ENCODE peak calls at places on chromosome 14, in nine cellular contexts. I, H, Z, F, K, A, R, C and Y are unnamed samples.

GRCh38 chr14:73422515-73422914 is 35.8 kb downstream of the NUMB start:
- DNase-seq in R (no peak), H (no peak), F (no peak), A (no peak), C (no peak), I (no peak), K (no peak), Z (no peak), Y (no peak)

GRCh38 chr14:56554301-56554700 is 25.3 kb upstream of the TMEM260 start:
- DNase-seq in R (no peak), A (no peak), K (no peak), F (no peak), Z (no peak), H (no peak), C (no peak), I (no peak), Y (no peak)

GRCh38 chr14:51386983-51387730 is 147.1 kb downstream of the TMX1 start:
- DNase-seq in C (no peak), A (no peak), F (no peak), H (no peak), I (no peak), Z (no peak), K (no peak), R (no peak), Y (no peak)

GRCh38 chr14:76837524-76837923 is 11.3 kb downstream of the LRRC74A start:
- DNase-seq in A (no peak), Z (no peak), I (no peak), K (peak; percentile 56), H (no peak), F (no peak), C (no peak), R (no peak), Y (no peak)

GRCh38 chr14:92494512-92494911 is 19.1 kb upstream of the RIN3 start:
- DNase-seq in K (no peak), R (no peak), F (no peak), H (no peak), Z (no peak), A (no peak), I (no peak), C (no peak), Y (no peak)

GRCh38 chr14:103014466-103015319 is 42.7 kb downstream of the CDC42BPB start:
- DNase-seq in C (no peak), R (no peak), Z (no peak), A (no peak), H (no peak), I (no peak), F (no peak), K (peak; percentile 70), Y (no peak)

GRCh38 chr14:99273025-99273723 is 1.2 kb upstream of the BCL11B start:
- DNase-seq in R (peak; percentile 63), A (no peak), H (peak; percentile 43), C (no peak), F (no peak), I (no peak), K (peak; percentile 68), Z (no peak), Y (no peak)

GRCh38 chr14:78970677-78971076 is 800.5 kb downstream of the NRXN3 start:
- DNase-seq in K (peak; percentile 31), R (no peak), H (no peak), I (no peak), Z (no peak), F (no peak), A (no peak), C (peak; percentile 19), Y (no peak)

GRCh38 chr14:95953111-95953724 is 76.6 kb downstream of the TUNAR start:
- DNase-seq in R (no peak), F (no peak), H (no peak), Z (no peak), A (no peak), I (no peak), K (peak; percentile 89), C (no peak), Y (no peak)

GRCh38 chr14:89771251-89771650 is 183.3 kb downstream of the EFCAB11 start:
- DNase-seq in Z (no peak), I (no peak), F (no peak), C (peak; percentile 23), H (no peak), K (no peak), R (no peak), A (no peak), Y (no peak)

GRCh38 chr14:80496090-80496489 is 284.8 kb upstream of the DIO2 start:
- DNase-seq in I (no peak), A (no peak), H (no peak), Z (no peak), F (no peak), C (no peak), R (no peak), K (no peak), Y (no peak)

GRCh38 chr14:80493620-80494019 is 282.3 kb upstream of the DIO2 start:
- DNase-seq in R (no peak), I (no peak), Z (no peak), A (no peak), F (no peak), C (no peak), H (no peak), K (no peak), Y (no peak)

GRCh38 chr14:80494769-80495168 is 283.5 kb upstream of the DIO2 start:
- DNase-seq in F (no peak), I (no peak), K (no peak), C (no peak), H (no peak), Z (no peak), A (no peak), R (no peak), Y (no peak)

DNA sequence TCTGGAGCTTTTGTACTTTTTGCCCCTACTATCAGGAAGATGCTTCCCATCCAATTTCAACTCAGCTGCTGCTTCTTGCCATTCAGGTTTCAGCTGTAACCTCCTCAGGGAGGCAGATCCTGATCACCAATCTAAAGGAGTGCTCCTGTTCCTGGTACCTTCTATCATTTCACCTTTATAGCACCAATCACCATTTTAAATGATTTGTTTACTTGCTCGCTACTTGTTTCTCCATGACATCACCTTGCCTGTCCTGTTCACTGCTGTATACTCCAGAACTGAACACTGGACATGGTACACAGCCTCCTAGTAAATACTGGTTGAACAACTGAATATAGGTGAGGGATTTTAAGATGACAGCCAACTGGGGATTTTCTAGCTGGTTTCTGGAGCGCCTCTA is 287.2 kb upstream of the DIO2 start:
- DNase-seq in I (no peak), K (no peak), R (no peak), H (no peak), C (no peak), F (no peak), A (no peak), Z (no peak), Y (no peak)
- H3K27ac ChIP-seq in I (no peak overlapping the region), K (no peak overlapping the region), R (no peak overlapping the region), H (no peak overlapping the region), C (no peak overlapping the region), F (no peak overlapping the region), A (no peak overlapping the region), Z (no peak overlapping the region), Y (no peak overlapping the region)

DNA sequence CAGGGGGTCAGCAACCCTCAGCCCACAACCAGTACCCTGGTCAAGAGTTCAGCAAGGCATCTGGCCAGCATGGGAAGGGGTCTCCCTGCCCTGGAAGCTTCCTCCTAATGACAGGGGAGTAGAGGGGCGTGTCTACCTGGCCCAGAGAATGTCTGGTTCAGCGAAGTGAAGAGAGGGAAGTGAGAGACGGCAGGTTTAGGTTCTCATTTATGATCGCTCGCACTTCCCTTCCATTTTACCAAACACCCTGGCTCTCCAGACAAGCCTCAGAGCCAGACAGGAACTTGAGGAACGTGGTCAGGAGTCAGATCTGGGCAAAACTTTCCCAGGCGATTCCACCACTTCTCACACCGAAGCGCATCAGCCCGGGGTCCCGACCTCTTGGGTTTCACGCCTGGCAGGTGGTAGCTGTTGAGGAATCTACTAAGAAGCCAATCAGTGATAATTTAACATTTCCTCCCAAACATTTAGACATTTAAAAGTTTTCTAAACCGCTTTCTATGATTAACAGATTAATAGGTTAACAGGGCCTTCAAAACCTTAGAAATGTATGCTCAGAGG is 21.3 kb downstream of the ACTN1 start:
- DNase-seq in A (no peak), K (no peak), Z (no peak), I (no peak), C (no peak), H (no peak), F (no peak), R (no peak), Y (no peak)
- H3K4me3 ChIP-seq in A (no peak overlapping the region), K (no peak overlapping the region), Z (no peak overlapping the region), I (no peak overlapping the region), C (no peak overlapping the region), H (no peak overlapping the region), F (no peak overlapping the region), R (no peak overlapping the region), Y (no peak overlapping the region)

GRCh38 chr14:42424501-42424900 is 817.8 kb downstream of the LRFN5 start:
- DNase-seq in I (no peak), C (no peak), A (no peak), R (no peak), K (no peak), Z (no peak), H (no peak), F (no peak), Y (no peak)
- H3K9me3 ChIP-seq in I (no peaks in the 10 kb centered on the region), C (no peaks in the 10 kb centered on the region), A (no peaks in the 10 kb centered on the region), R (no peaks in the 10 kb centered on the region), K (no peaks in the 10 kb centered on the region), Z (no peaks in the 10 kb centered on the region), H (no peaks in the 10 kb centered on the region), F (no peaks in the 10 kb centered on the region), Y (no peaks in the 10 kb centered on the region)

GRCh38 chr14:21086908-21087293 is 11.6 kb downstream of the ZNF219 start:
- DNase-seq in K (no peak), I (no peak), Z (no peak), C (no peak), A (no peak), R (no peak), H (no peak), F (no peak), Y (no peak)

GRCh38 chr14:21084988-21085853 is 13.2 kb downstream of the ZNF219 start:
- DNase-seq in F (no peak), C (peak; percentile 20), K (no peak), H (peak; percentile 15), I (peak; percentile 87), Z (no peak), A (peak; percentile 67), R (no peak), Y (no peak)

GRCh38 chr14:21081521-21082184 is 11.5 kb downstream of the ARHGEF40 start:
- DNase-seq in H (peak; percentile 25), C (no peak), K (no peak), Z (no peak), I (no peak), F (no peak), A (no peak), R (no peak), Y (no peak)

GRCh38 chr14:21083565-21084325 is 13.6 kb downstream of the ARHGEF40 start:
- DNase-seq in H (peak; percentile 16), R (no peak), F (no peak), C (no peak), K (no peak), I (no peak), Z (no peak), A (no peak), Y (no peak)

DNA sequence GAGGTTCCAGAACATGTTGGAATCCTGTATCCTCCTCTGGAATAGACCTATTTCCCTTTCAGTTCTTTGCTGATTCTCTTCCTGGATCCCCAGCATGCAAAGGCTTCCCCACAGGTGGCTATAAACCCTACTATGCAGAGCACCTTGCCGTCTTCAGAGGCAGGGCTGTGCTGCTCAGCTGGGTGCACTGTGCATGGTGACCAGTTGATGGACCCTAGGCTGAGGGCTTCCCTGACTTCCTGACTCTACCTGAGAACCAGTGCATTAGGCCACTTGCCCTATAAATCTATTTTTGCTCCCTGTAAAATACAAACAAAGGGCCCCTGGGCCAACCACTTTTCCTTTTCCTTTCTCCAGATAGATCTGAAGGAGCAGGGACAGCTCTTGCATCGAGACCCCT is 14.1 kb downstream of the ZNF219 start:
- DNase-seq in H (peak; percentile 7), C (no peak), I (no peak), R (no peak), F (no peak), Z (no peak), A (no peak), K (no peak), Y (no peak)
- H3K27ac ChIP-seq in H (peak overlapping the region; percentile 89), C (no peak overlapping the region), I (no peak overlapping the region), R (no peak overlapping the region), F (no peak overlapping the region), Z (no peak overlapping the region), A (peak overlapping the region; percentile 25), K (no peak overlapping the region), Y (no peak overlapping the region)